ENCODE peak calls at places on chromosomes 16 and 17, in seven cellular contexts. E is GM23248, L is fibroblast of lung, U is neural progenitor cell, B is MM.1S, H is SK-N-MC, J is mammary epithelial cell. S is an unnamed sample.

GRCh38 chr17:794876-795275 is 12.7 kb downstream of the MRM3 start:
- DNase-seq in B (peak), H (no peak), E (peak), J (peak), U (peak), L (peak), S (peak)

GRCh38 chr16:1428511-1428910 is 2.4 kb upstream of the PERCC1 start:
- DNase-seq in E (peak), B (no peak), J (no peak), U (peak), H (no peak), L (no peak), S (no peak)

GRCh38 chr17:77319211-77320031 is 178.7 kb downstream of the SEC14L1 start:
- DNase-seq in E (peak), B (peak), H (no peak), U (peak), L (peak), J (peak), S (peak)

GRCh38 chr17:1003633-1003971 is 6.7 kb downstream of the TIMM22 start:
- DNase-seq in H (no peak), U (no peak), B (no peak), E (no peak), L (no peak), J (no peak), S (no peak)

GRCh38 chr16:35485915-35486314 is 2026.5 kb downstream of the TP53TG3F start:
- DNase-seq in B (no peak), L (no peak), E (no peak), U (no peak), H (no peak), J (no peak), S (no peak)

GRCh38 chr17:78797691-78798585 is 15.9 kb upstream of the CYTH1 start:
- DNase-seq in H (no peak), L (no peak), U (no peak), J (no peak), E (peak), B (no peak), S (no peak)

GRCh38 chr16:6884002-6884401 is 448.6 kb upstream of the RBFOX1 start:
- DNase-seq in H (no peak), L (no peak), U (peak), J (no peak), B (no peak), E (no peak), S (no peak)

GRCh38 chr16:88533945-88534641 is 36.1 kb upstream of the ZC3H18 start:
- DNase-seq in H (no peak), L (peak), B (peak), J (peak), E (peak), U (peak), S (peak)

DNA sequence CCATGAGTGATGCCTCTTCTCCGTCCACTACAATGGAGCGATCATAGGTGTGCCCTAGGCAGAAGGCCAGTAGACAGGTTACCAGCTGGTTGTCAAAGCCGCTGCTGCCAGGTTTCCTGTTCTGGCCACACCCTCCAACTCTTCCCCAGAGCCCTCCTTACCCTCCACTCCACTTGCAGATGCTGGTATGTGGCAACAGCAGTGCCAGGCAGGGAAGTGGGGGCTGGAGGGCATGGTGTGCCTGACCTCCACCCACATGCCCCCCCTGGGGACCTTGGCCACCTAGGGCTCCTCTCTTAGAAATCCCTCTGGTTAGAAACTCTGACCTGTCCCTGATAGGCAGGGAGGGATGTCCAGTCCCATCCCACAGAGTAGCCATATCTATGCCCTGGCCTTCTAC is 1.5 kb downstream of the RRAD start:
- DNase-seq in U (no peak), L (no peak), B (no peak), E (no peak), H (no peak), J (no peak), S (no peak)
- TF ChIP-seq EZH2 in U (no peak), L (no peak), B (no peak), E (no peak), H (no peak), J (no peak), S (no peak)

DNA sequence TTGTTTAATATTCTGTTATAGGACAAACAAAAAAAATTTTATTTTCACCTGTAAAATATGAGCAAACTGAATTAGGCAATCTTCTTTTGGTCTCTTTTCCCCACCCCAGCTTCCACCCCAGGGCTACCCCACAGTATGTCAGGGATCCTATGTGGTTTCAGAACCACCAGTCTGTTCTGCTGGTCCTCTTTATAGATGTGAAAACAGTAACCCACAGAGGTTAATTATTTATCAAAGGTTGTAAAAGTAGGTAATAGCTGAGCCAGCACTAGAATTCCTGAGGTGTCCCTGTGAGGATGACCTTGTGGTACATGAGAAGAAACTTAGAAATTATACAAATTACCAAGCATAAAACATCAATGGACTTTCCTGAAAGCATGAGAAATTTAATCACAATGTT is 428.7 kb downstream of the CNTNAP4 start:
- DNase-seq in B (no peak), E (no peak), H (no peak), U (no peak), J (no peak), L (no peak), S (no peak)
- TF ChIP-seq EZH2 in B (no peak), E (no peak), H (no peak), U (no peak), J (no peak), L (no peak), S (no peak)

GRCh38 chr17:80477647-80478478 is 1.5 kb upstream of the NPTX1 start:
- DNase-seq in J (peak), L (peak), U (peak), E (peak), B (no peak), H (no peak), S (peak)

GRCh38 chr17:80474933-80475915 is 1.2 kb downstream of the NPTX1 start:
- DNase-seq in H (no peak), U (peak), J (no peak), L (no peak), E (peak), B (no peak), S (peak)

GRCh38 chr17:80476877-80477646 is 655 bp upstream of the NPTX1 start:
- DNase-seq in J (no peak), E (peak), U (peak), B (no peak), H (no peak), L (no peak), S (no peak)

GRCh38 chr17:80474231-80474932 is 2.0 kb downstream of the NPTX1 start:
- DNase-seq in J (no peak), L (peak), U (peak), H (no peak), E (peak), B (no peak), S (peak)

GRCh38 chr17:80475949-80476876 is at the start of gene NPTX1:
- DNase-seq in U (peak), L (no peak), E (peak), J (no peak), B (no peak), H (no peak), S (no peak)
- TF ChIP-seq EZH2 in U (no peak), L (peak), E (no peak), J (peak), B (no peak), H (no peak), S (peak)

GRCh38 chr17:74466785-74467158 is 338 bp downstream of the CD300A start:
- DNase-seq in E (no peak), H (no peak), U (no peak), B (no peak), J (no peak), L (no peak), S (no peak)
- TF ChIP-seq EZH2 in E (no peak), H (no peak), U (no peak), B (no peak), J (no peak), L (no peak), S (no peak)

GRCh38 chr17:47850692-47851573 is at the start of gene SP6:
- DNase-seq in B (peak), E (peak), L (peak), U (peak), J (peak), H (no peak), S (no peak)

GRCh38 chr17:47853616-47854015 is 2.7 kb upstream of the SP6 start:
- DNase-seq in J (no peak), H (no peak), E (no peak), U (no peak), L (no peak), B (no peak), S (no peak)

GRCh38 chr17:47850373-47850691 is 631 bp downstream of the SP6 start:
- DNase-seq in H (no peak), J (no peak), U (no peak), L (no peak), E (no peak), B (no peak), S (no peak)

GRCh38 chr17:47852113-47852949 is 1.4 kb upstream of the SP6 start:
- DNase-seq in L (no peak), H (no peak), J (no peak), E (peak), U (no peak), B (no peak), S (no peak)

DNA sequence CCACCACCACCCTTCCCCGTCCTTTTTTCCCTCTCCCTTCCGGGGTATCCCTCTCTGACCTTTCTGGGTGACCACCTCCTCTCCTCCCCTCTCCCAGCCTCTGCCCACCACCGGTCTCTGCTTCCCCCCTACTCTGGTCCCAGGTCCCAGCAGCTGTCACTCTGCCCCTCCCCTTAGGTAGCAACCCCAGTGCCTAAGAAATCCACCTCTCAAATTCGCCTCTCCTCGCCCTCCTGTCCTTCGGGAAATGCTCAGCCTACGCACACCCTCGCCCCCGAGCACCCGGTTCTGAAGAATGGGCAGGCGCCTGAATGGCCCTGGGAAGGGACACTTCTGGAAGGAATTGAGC is 775 bp upstream of the SP6 start:
- DNase-seq in J (no peak), U (peak), E (no peak), H (no peak), L (no peak), B (no peak), S (no peak)
- TF ChIP-seq EZH2 in J (no peak), U (no peak), E (no peak), H (no peak), L (peak), B (no peak), S (no peak)

GRCh38 chr17:50468120-50469004 is at the start of gene CHAD:
- DNase-seq in U (peak), L (no peak), H (no peak), B (no peak), J (no peak), E (peak), S (no peak)
- TF ChIP-seq EZH2 in U (no peak), L (peak), H (no peak), B (no peak), J (no peak), E (peak), S (no peak)

S was measured in A673.